ENCODE peak calls at places on chromosomes 11 and 22, in seven cellular contexts. O is spleen, Y is suprapubic skin, N is brain microvascular endothelial cell, M is heart right ventricle, S is mammary epithelial cell, Z is OCI-LY7. P is an unnamed sample.

GRCh38 chr11:57071829-57072228 is 83.1 kb downstream of the OR5AK2 start:
- DNase-seq in Z (no peak), O (no peak), Y (no peak), S (peak; percentile 13), M (no peak), N (no peak), P (no peak)

GRCh38 chr22:39114157-39114511 is 17.1 kb downstream of the APOBEC3H start:
- DNase-seq in M (no peak), Z (no peak), O (no peak), N (no peak), S (no peak), Y (no peak), P (no peak)

GRCh38 chr11:118615996-118616395 is 8.6 kb downstream of the PHLDB1 start:
- DNase-seq in O (peak; percentile 20), S (no peak), M (no peak), Y (no peak), Z (no peak), N (no peak), P (no peak)

GRCh38 chr11:57746920-57747319 is 4.7 kb downstream of the BTBD18 start:
- DNase-seq in S (no peak), N (no peak), Z (no peak), Y (no peak), M (no peak), O (no peak), P (no peak)

GRCh38 chr11:10490398-10491232 is 35.6 kb downstream of the AMPD3 start:
- DNase-seq in S (peak; percentile 81), Y (peak; percentile 76), Z (no peak), M (peak; percentile 46), N (peak; percentile 91), O (peak; percentile 76), P (no peak)

GRCh38 chr11:16843307-16843706 is 104.9 kb downstream of the C11orf58 start:
- DNase-seq in M (no peak), Z (no peak), O (no peak), N (no peak), Y (no peak), S (no peak), P (no peak)

GRCh38 chr11:67286621-67287333 is 2.3 kb upstream of the ANKRD13D start:
- DNase-seq in M (no peak), N (no peak), Z (peak; percentile 26), S (no peak), Y (no peak), O (peak; percentile 91), P (no peak)

GRCh38 chr11:18307461-18308139 is 14.3 kb downstream of the HPS5 start:
- DNase-seq in M (no peak), O (no peak), S (peak; percentile 73), N (no peak), Z (no peak), Y (no peak), P (no peak)

GRCh38 chr22:42277988-42278776 is 7.7 kb upstream of the TCF20 start:
- DNase-seq in Z (no peak), O (peak; percentile 77), N (no peak), S (no peak), M (no peak), Y (peak; percentile 52), P (no peak)

GRCh38 chr22:49426098-49426497 is 401.6 kb downstream of the BRD1 start:
- DNase-seq in Y (no peak), S (no peak), Z (no peak), M (no peak), O (no peak), N (no peak), P (no peak)

GRCh38 chr11:1091332-1092083 is 16.8 kb downstream of the MUC2 start:
- DNase-seq in N (no peak), Z (no peak), M (no peak), Y (no peak), O (peak; percentile 33), S (no peak), P (no peak)

GRCh38 chr11:2267306-2267861 is 3.0 kb downstream of the ASCL2 start:
- DNase-seq in M (no peak), O (no peak), Y (no peak), S (no peak), Z (no peak), N (no peak), P (no peak)

GRCh38 chr22:27397036-27397947 is 404.3 kb downstream of the MN1 start:
- DNase-seq in N (peak; percentile 32), M (no peak), S (no peak), Y (no peak), O (no peak), Z (no peak), P (no peak)

GRCh38 chr22:43060213-43060612 is 29.0 kb downstream of the TTLL1 start:
- DNase-seq in Z (peak; percentile 52), Y (no peak), N (no peak), S (no peak), M (no peak), O (no peak), P (peak; percentile 51)

GRCh38 chr11:130070109-130070828 is 575 bp downstream of the APLP2 start:
- DNase-seq in S (peak; percentile 27), N (no peak), Z (peak; percentile 79), Y (peak; percentile 70), O (peak; percentile 91), M (no peak), P (peak; percentile 59)

GRCh38 chr11:74280494-74280893 is 30.9 kb downstream of the P4HA3 start:
- DNase-seq in Z (no peak), N (no peak), M (no peak), S (no peak), O (no peak), Y (no peak), P (no peak)

GRCh38 chr11:35546317-35546716 is 20.9 kb upstream of the PAMR1 start:
- DNase-seq in N (no peak), S (no peak), Y (no peak), M (no peak), Z (peak; percentile 5), O (no peak), P (no peak)

GRCh38 chr11:69909561-69910518 is 90.6 kb upstream of the FGF3 start:
- DNase-seq in N (no peak), S (no peak), M (no peak), O (peak; percentile 69), Y (peak; percentile 48), Z (peak; percentile 35), P (no peak)

GRCh38 chr22:22709719-22710445 is 65.5 kb downstream of the GGTLC2 start:
- DNase-seq in M (no peak), S (no peak), Z (peak; percentile 45), N (no peak), Y (no peak), O (no peak), P (no peak)

GRCh38 chr11:119934267-119934666 is 203.6 kb downstream of the TRIM29 start:
- DNase-seq in S (no peak), O (no peak), N (no peak), M (no peak), Z (no peak), Y (no peak), P (no peak)

GRCh38 chr22:17907731-17908051 is 116.7 kb downstream of the MICAL3 start:
- DNase-seq in O (no peak), S (no peak), M (no peak), Z (no peak), Y (no peak), N (no peak), P (no peak)

GRCh38 chr11:86818466-86819282 is 18.3 kb downstream of the PRSS23 start:
- DNase-seq in O (no peak), S (peak; percentile 50), Z (peak; percentile 58), N (no peak), M (peak; percentile 20), Y (no peak), P (no peak)

GRCh38 chr22:28736296-28737155 is 5.1 kb downstream of the CHEK2 start:
- DNase-seq in Z (no peak), M (no peak), S (no peak), O (no peak), Y (no peak), N (no peak), P (no peak)

GRCh38 chr11:61769169-61769920 is 16.9 kb downstream of the MYRF start:
- DNase-seq in M (no peak), Y (no peak), S (no peak), Z (no peak), O (no peak), N (peak; percentile 19), P (no peak)
- TF ChIP-seq CTCF in M (no peak), Y (no peak), S (no peak), Z (no peak), O (no peak), N (peak; percentile 65), P (peak; percentile 6)

GRCh38 chr11:34459507-34460162 is 20.9 kb downstream of the CAT start:
- DNase-seq in S (no peak), N (no peak), O (no peak), M (no peak), Z (no peak), Y (no peak), P (no peak)

GRCh38 chr11:34458566-34458965 is 19.8 kb downstream of the CAT start:
- DNase-seq in Y (no peak), S (no peak), N (no peak), O (no peak), Z (no peak), M (no peak), P (no peak)

GRCh38 chr11:34464591-34465036 is 25.9 kb downstream of the CAT start:
- DNase-seq in Z (no peak), Y (no peak), S (no peak), O (no peak), N (no peak), M (no peak), P (no peak)

GRCh38 chr11:34460335-34460734 is 21.6 kb downstream of the CAT start:
- DNase-seq in Y (no peak), N (no peak), Z (no peak), S (no peak), M (no peak), O (no peak), P (no peak)

GRCh38 chr11:34461215-34461614 is 22.5 kb downstream of the CAT start:
- DNase-seq in M (no peak), Y (no peak), Z (no peak), N (no peak), O (no peak), S (no peak), P (no peak)
- H3K36me3 ChIP-seq in M (peaks cover 100% of the 10 kb centered on the region), Y (peaks cover 83% of the 10 kb centered on the region), Z (peaks cover 97% of the 10 kb centered on the region), N (peaks cover 14% of the 10 kb centered on the region), O (peaks cover 100% of the 10 kb centered on the region), S (peaks cover 21% of the 10 kb centered on the region), P (peaks cover 10% of the 10 kb centered on the region)

DNA sequence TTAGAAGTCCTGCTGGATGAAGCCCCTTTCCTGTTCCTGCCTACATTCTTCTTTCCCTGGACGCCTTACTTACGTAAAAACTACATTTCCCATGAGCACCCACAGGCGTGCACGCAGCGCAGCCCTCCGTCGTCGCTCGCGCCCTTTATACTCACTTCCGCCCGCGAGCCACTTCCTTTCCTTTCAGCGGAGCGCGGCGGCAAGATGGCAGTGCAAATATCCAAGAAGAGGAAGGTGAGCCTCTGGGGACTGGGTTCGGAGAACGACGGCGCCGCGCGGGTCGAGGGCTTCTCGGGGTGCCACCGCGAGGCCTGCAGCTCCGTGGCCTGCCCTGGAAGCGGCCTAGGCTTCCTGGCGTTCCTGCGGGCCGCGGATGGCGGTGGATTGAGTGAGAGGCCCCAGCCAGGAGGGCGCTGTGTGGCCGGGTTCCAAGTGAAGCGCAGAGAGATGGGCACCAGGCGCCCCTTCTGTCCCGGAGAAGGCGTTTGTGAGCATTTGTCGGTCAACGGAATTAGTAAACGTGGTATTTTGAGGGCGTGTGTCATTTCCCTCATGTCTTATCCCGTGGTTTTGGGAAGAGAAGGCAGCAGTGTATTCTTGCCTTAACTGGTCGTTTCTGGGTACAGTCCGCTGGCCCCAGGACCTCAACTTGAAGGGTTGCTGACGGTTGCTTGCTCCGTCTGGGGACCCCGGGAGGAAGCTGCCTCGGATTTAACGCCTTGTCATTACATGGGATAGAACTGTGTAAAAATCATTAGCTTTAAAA is at the start of gene RPS3:
- DNase-seq in S (peak; percentile 89), O (peak; percentile 97), Y (peak; percentile 95), M (peak; percentile 92), Z (peak; percentile 94), N (peak; percentile 87), P (peak; percentile 92)
- TF ChIP-seq CTCF in S (no peak), O (no peak), Y (no peak), M (no peak), Z (peak; percentile 57), N (peak; percentile 15), P (peak; percentile 24)

GRCh38 chr22:47778160-47778658 is 1015.8 kb downstream of the TBC1D22A start:
- DNase-seq in Y (no peak), N (no peak), O (no peak), Z (no peak), S (no peak), M (no peak), P (no peak)
- H3K36me3 ChIP-seq in Y (no peaks in the 10 kb centered on the region), N (no peaks in the 10 kb centered on the region), O (no peaks in the 10 kb centered on the region), Z (no peaks in the 10 kb centered on the region), S (no peaks in the 10 kb centered on the region), M (no peaks in the 10 kb centered on the region), P (no peaks in the 10 kb centered on the region)